ENCODE peak calls at places on chromosome 2, in seven cellular contexts. One of them, this sample, is unnamed.

GRCh38 chr2:44358498-44358897 is 2.8 kb downstream of the PREPL start:
- DNase-seq in endodermal cell: no peak
- DNase-seq in neural progenitor cell: no peak
- DNase-seq in HepG2: no peak
- DNase-seq in neuronal stem cell: no peak
- DNase-seq in IMR-90: peak; percentile 70
- DNase-seq in SK-N-SH: no peak
- DNase-seq in this sample: no peak

GRCh38 chr2:31987454-31987853 is 23.4 kb downstream of the MEMO1 start:
- DNase-seq in endodermal cell: no peak
- DNase-seq in neural progenitor cell: no peak
- DNase-seq in HepG2: no peak
- DNase-seq in neuronal stem cell: no peak
- DNase-seq in IMR-90: peak; percentile 76
- DNase-seq in SK-N-SH: no peak
- DNase-seq in this sample: no peak

GRCh38 chr2:217520361-217521010 is 482.3 kb downstream of the TNS1 start:
- DNase-seq in endodermal cell: no peak
- DNase-seq in neural progenitor cell: no peak
- DNase-seq in HepG2: no peak
- DNase-seq in neuronal stem cell: no peak
- DNase-seq in IMR-90: no peak
- DNase-seq in SK-N-SH: no peak
- DNase-seq in this sample: no peak

GRCh38 chr2:237818066-237818473 is 19.5 kb downstream of the RBM44 start:
- DNase-seq in endodermal cell: no peak
- DNase-seq in neural progenitor cell: no peak
- DNase-seq in HepG2: no peak
- DNase-seq in neuronal stem cell: no peak
- DNase-seq in IMR-90: peak; percentile 45
- DNase-seq in SK-N-SH: no peak
- DNase-seq in this sample: no peak

GRCh38 chr2:160984426-160985077 is 175.7 kb upstream of the TANK start:
- DNase-seq in endodermal cell: no peak
- DNase-seq in neural progenitor cell: no peak
- DNase-seq in HepG2: no peak
- DNase-seq in neuronal stem cell: no peak
- DNase-seq in IMR-90: no peak
- DNase-seq in SK-N-SH: no peak
- DNase-seq in this sample: peak; percentile 34

GRCh38 chr2:192437653-192438052 is 242.9 kb upstream of the TMEFF2 start:
- DNase-seq in endodermal cell: no peak
- DNase-seq in neural progenitor cell: no peak
- DNase-seq in HepG2: peak; percentile 31
- DNase-seq in neuronal stem cell: no peak
- DNase-seq in IMR-90: no peak
- DNase-seq in SK-N-SH: no peak
- DNase-seq in this sample: no peak

GRCh38 chr2:210722092-210722491 is 165.7 kb downstream of the CPS1 start:
- DNase-seq in endodermal cell: no peak
- DNase-seq in neural progenitor cell: no peak
- DNase-seq in HepG2: no peak
- DNase-seq in neuronal stem cell: no peak
- DNase-seq in IMR-90: no peak
- DNase-seq in SK-N-SH: no peak
- DNase-seq in this sample: no peak

GRCh38 chr2:229273384-229274338 is 2.6 kb upstream of the PID1 start:
- DNase-seq in endodermal cell: peak; percentile 91
- DNase-seq in neural progenitor cell: peak; percentile 83
- DNase-seq in HepG2: peak; percentile 65
- DNase-seq in neuronal stem cell: peak; percentile 56
- DNase-seq in IMR-90: peak; percentile 67
- DNase-seq in SK-N-SH: peak; percentile 79
- DNase-seq in this sample: peak; percentile 60

GRCh38 chr2:25215232-25215631 is 46.9 kb upstream of the POMC start:
- DNase-seq in endodermal cell: peak; percentile 55
- DNase-seq in neural progenitor cell: no peak
- DNase-seq in HepG2: no peak
- DNase-seq in neuronal stem cell: no peak
- DNase-seq in IMR-90: no peak
- DNase-seq in SK-N-SH: no peak
- DNase-seq in this sample: no peak

GRCh38 chr2:215319500-215319899 is 7.6 kb downstream of the ATIC start:
- DNase-seq in endodermal cell: no peak
- DNase-seq in neural progenitor cell: no peak
- DNase-seq in HepG2: no peak
- DNase-seq in neuronal stem cell: no peak
- DNase-seq in IMR-90: no peak
- DNase-seq in SK-N-SH: no peak
- DNase-seq in this sample: no peak

GRCh38 chr2:119230219-119230618 is 6.6 kb downstream of the STEAP3 start:
- DNase-seq in endodermal cell: no peak
- DNase-seq in neural progenitor cell: no peak
- DNase-seq in HepG2: no peak
- DNase-seq in neuronal stem cell: no peak
- DNase-seq in IMR-90: no peak
- DNase-seq in SK-N-SH: no peak
- DNase-seq in this sample: no peak
- H3K9ac ChIP-seq in endodermal cell: no peak overlapping the region
- H3K9ac ChIP-seq in neural progenitor cell: no peak overlapping the region
- H3K9ac ChIP-seq in HepG2: no peak overlapping the region
- H3K9ac ChIP-seq in neuronal stem cell: no peak overlapping the region
- H3K9ac ChIP-seq in IMR-90: no peak overlapping the region
- H3K9ac ChIP-seq in SK-N-SH: no peak overlapping the region
- H3K9ac ChIP-seq in this sample: no peak overlapping the region

GRCh38 chr2:222295368-222296041 is 3.3 kb downstream of the PAX3 start:
- DNase-seq in endodermal cell: peak; percentile 66
- DNase-seq in neural progenitor cell: peak; percentile 57
- DNase-seq in HepG2: no peak
- DNase-seq in neuronal stem cell: no peak
- DNase-seq in IMR-90: peak; percentile 14
- DNase-seq in SK-N-SH: no peak
- DNase-seq in this sample: no peak

GRCh38 chr2:222292738-222293134 is 6.1 kb downstream of the PAX3 start:
- DNase-seq in endodermal cell: peak; percentile 46
- DNase-seq in neural progenitor cell: no peak
- DNase-seq in HepG2: no peak
- DNase-seq in neuronal stem cell: no peak
- DNase-seq in IMR-90: no peak
- DNase-seq in SK-N-SH: no peak
- DNase-seq in this sample: no peak

GRCh38 chr2:222292113-222292737 is 6.6 kb downstream of the PAX3 start:
- DNase-seq in endodermal cell: peak; percentile 61
- DNase-seq in neural progenitor cell: peak; percentile 49
- DNase-seq in HepG2: no peak
- DNase-seq in neuronal stem cell: no peak
- DNase-seq in IMR-90: no peak
- DNase-seq in SK-N-SH: no peak
- DNase-seq in this sample: no peak

GRCh38 chr2:222294996-222295367 is 3.8 kb downstream of the PAX3 start:
- DNase-seq in endodermal cell: peak; percentile 51
- DNase-seq in neural progenitor cell: peak; percentile 44
- DNase-seq in HepG2: no peak
- DNase-seq in neuronal stem cell: no peak
- DNase-seq in IMR-90: no peak
- DNase-seq in SK-N-SH: no peak
- DNase-seq in this sample: no peak

GRCh38 chr2:222293660-222294630 is 4.9 kb downstream of the PAX3 start:
- DNase-seq in endodermal cell: peak; percentile 73
- DNase-seq in neural progenitor cell: peak; percentile 52
- DNase-seq in HepG2: no peak
- DNase-seq in neuronal stem cell: no peak
- DNase-seq in IMR-90: no peak
- DNase-seq in SK-N-SH: no peak
- DNase-seq in this sample: no peak
- H3K4me3 ChIP-seq in endodermal cell: no peak overlapping the region
- H3K4me3 ChIP-seq in neural progenitor cell: no peak overlapping the region
- H3K4me3 ChIP-seq in HepG2: no peak overlapping the region
- H3K4me3 ChIP-seq in neuronal stem cell: peak overlapping the region; percentile 57
- H3K4me3 ChIP-seq in IMR-90: no peak overlapping the region
- H3K4me3 ChIP-seq in SK-N-SH: no peak overlapping the region
- H3K4me3 ChIP-seq in this sample: no peak overlapping the region

DNA sequence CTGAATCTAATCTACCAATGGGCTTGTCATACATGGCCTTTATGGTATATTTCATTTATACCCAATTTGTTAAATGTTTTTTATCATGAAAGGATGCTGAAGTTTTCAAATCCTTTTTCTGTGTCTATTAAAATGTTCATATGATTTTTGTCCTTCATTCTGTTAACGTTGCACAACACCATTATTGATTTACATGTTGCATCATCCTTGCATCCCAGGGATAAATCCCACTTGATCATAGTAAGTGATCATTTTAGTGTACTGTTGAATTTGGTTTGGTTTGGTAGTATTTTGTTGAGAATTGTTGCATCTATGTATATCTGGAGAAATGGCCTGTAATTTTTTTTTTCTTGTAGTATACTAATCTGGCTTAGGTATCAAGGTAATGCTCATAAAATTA is 9.4 kb downstream of the SP100 start:
- DNase-seq in endodermal cell: no peak
- DNase-seq in neural progenitor cell: no peak
- DNase-seq in HepG2: no peak
- DNase-seq in neuronal stem cell: no peak
- DNase-seq in IMR-90: no peak
- DNase-seq in SK-N-SH: no peak
- DNase-seq in this sample: no peak
- H3K4me1 ChIP-seq in endodermal cell: no peaks in the 10 kb centered on the region
- H3K4me1 ChIP-seq in neural progenitor cell: no peaks in the 10 kb centered on the region
- H3K4me1 ChIP-seq in HepG2: peaks cover 21% of the 10 kb centered on the region
- H3K4me1 ChIP-seq in neuronal stem cell: no peaks in the 10 kb centered on the region
- H3K4me1 ChIP-seq in IMR-90: peaks cover 3% of the 10 kb centered on the region
- H3K4me1 ChIP-seq in SK-N-SH: no peaks in the 10 kb centered on the region
- H3K4me1 ChIP-seq in this sample: no peaks in the 10 kb centered on the region

DNA sequence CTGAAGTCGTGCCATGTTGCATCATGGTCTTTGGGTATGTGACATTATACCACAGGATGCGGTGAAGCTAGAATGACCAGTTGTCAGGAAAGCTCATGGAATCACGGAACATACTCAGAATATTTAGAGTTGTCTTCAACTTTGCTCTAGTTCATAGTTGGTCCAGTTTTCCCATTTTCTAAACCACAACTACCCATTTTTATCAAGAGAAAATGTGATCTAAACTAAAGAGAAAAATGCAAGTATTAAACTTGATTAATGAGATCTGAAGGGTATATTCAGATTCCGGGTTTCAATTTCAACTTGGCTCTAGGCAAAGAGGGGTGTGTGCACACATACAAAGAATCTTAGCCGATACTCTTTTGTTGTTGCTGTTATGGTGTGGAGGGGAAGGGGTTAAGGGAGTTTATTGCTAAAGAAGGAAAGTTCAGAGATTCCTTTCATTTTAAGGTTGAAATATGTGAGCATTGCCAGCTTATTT is 516.5 kb upstream of the ZEB2 start:
- DNase-seq in endodermal cell: no peak
- DNase-seq in neural progenitor cell: no peak
- DNase-seq in HepG2: no peak
- DNase-seq in neuronal stem cell: no peak
- DNase-seq in IMR-90: peak; percentile 13
- DNase-seq in SK-N-SH: no peak
- DNase-seq in this sample: no peak
- H3K9ac ChIP-seq in endodermal cell: no peak overlapping the region
- H3K9ac ChIP-seq in neural progenitor cell: no peak overlapping the region
- H3K9ac ChIP-seq in HepG2: no peak overlapping the region
- H3K9ac ChIP-seq in neuronal stem cell: no peak overlapping the region
- H3K9ac ChIP-seq in IMR-90: no peak overlapping the region
- H3K9ac ChIP-seq in SK-N-SH: no peak overlapping the region
- H3K9ac ChIP-seq in this sample: no peak overlapping the region

GRCh38 chr2:10367472-10368439 is 65.1 kb downstream of the HPCAL1 start:
- DNase-seq in endodermal cell: no peak
- DNase-seq in neural progenitor cell: no peak
- DNase-seq in HepG2: no peak
- DNase-seq in neuronal stem cell: no peak
- DNase-seq in IMR-90: no peak
- DNase-seq in SK-N-SH: no peak
- DNase-seq in this sample: no peak
- H3K4me3 ChIP-seq in endodermal cell: no peak overlapping the region
- H3K4me3 ChIP-seq in neural progenitor cell: no peak overlapping the region
- H3K4me3 ChIP-seq in HepG2: peak overlapping the region; percentile 69
- H3K4me3 ChIP-seq in neuronal stem cell: peak overlapping the region; percentile 71
- H3K4me3 ChIP-seq in IMR-90: no peak overlapping the region
- H3K4me3 ChIP-seq in SK-N-SH: no peak overlapping the region
- H3K4me3 ChIP-seq in this sample: no peak overlapping the region

GRCh38 chr2:71813801-71814470 is 333.7 kb downstream of the CYP26B1 start:
- DNase-seq in endodermal cell: peak; percentile 21
- DNase-seq in neural progenitor cell: no peak
- DNase-seq in HepG2: no peak
- DNase-seq in neuronal stem cell: no peak
- DNase-seq in IMR-90: no peak
- DNase-seq in SK-N-SH: no peak
- DNase-seq in this sample: no peak

GRCh38 chr2:71814885-71815284 is 332.8 kb downstream of the CYP26B1 start:
- DNase-seq in endodermal cell: peak; percentile 22
- DNase-seq in neural progenitor cell: no peak
- DNase-seq in HepG2: no peak
- DNase-seq in neuronal stem cell: no peak
- DNase-seq in IMR-90: no peak
- DNase-seq in SK-N-SH: no peak
- DNase-seq in this sample: no peak

GRCh38 chr2:71813315-71813714 is 334.3 kb downstream of the CYP26B1 start:
- DNase-seq in endodermal cell: peak; percentile 27
- DNase-seq in neural progenitor cell: no peak
- DNase-seq in HepG2: no peak
- DNase-seq in neuronal stem cell: no peak
- DNase-seq in IMR-90: no peak
- DNase-seq in SK-N-SH: no peak
- DNase-seq in this sample: no peak

GRCh38 chr2:71815701-71816100 is 332.0 kb downstream of the CYP26B1 start:
- DNase-seq in endodermal cell: no peak
- DNase-seq in neural progenitor cell: no peak
- DNase-seq in HepG2: no peak
- DNase-seq in neuronal stem cell: no peak
- DNase-seq in IMR-90: no peak
- DNase-seq in SK-N-SH: no peak
- DNase-seq in this sample: no peak

DNA sequence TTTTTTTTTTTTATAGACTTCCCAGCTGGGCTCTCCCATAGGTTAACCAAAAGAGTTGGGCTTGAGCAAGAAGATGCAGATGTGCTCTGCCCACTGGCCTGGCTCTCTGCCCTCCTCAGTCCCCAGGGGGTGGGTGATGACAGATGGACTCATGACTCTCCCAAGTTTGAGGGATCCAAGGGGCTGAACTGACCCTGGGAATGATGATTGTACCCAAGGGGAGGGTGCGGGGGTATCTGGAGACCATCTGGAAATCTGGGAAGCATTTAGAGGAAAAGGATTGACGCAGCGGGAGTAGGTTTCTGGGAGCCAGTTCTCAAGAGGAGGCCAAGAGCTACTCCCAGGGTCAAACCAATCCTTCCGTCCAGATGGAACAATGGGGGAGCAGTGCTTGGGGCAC is 330.8 kb downstream of the CYP26B1 start:
- DNase-seq in endodermal cell: no peak
- DNase-seq in neural progenitor cell: no peak
- DNase-seq in HepG2: no peak
- DNase-seq in neuronal stem cell: no peak
- DNase-seq in IMR-90: no peak
- DNase-seq in SK-N-SH: no peak
- DNase-seq in this sample: no peak
- H3K4me1 ChIP-seq in endodermal cell: no peaks in the 10 kb centered on the region
- H3K4me1 ChIP-seq in neural progenitor cell: no peaks in the 10 kb centered on the region
- H3K4me1 ChIP-seq in HepG2: no peaks in the 10 kb centered on the region
- H3K4me1 ChIP-seq in neuronal stem cell: no peaks in the 10 kb centered on the region
- H3K4me1 ChIP-seq in IMR-90: no peaks in the 10 kb centered on the region
- H3K4me1 ChIP-seq in SK-N-SH: no peaks in the 10 kb centered on the region
- H3K4me1 ChIP-seq in this sample: no peaks in the 10 kb centered on the region

This sample was measured in Karpas-422.